ENCODE peak calls at places on chromosomes 6 and 20, in six cellular contexts. One of them, this sample, is unnamed. For H3K27me3, the result is how much of the 10 kb centered on the place peaks cover.

GRCh38 chr20:4136078-4136966 is 121.0 kb upstream of the RNF24 start:
- DNase-seq in Peyer's patch: no peak
- DNase-seq in upper lobe of left lung: no peak
- DNase-seq in keratinocyte: no peak
- DNase-seq in neuronal stem cell: no peak
- DNase-seq in neural progenitor cell: no peak
- DNase-seq in this sample: no peak

GRCh38 chr20:24672886-24673677 is 203.7 kb downstream of the SYNDIG1 start:
- DNase-seq in Peyer's patch: no peak
- DNase-seq in upper lobe of left lung: no peak
- DNase-seq in keratinocyte: peak
- DNase-seq in neuronal stem cell: no peak
- DNase-seq in neural progenitor cell: no peak
- DNase-seq in this sample: peak

GRCh38 chr6:128492386-128492785 is 28.0 kb downstream of the PTPRK start:
- DNase-seq in Peyer's patch: no peak
- DNase-seq in upper lobe of left lung: peak
- DNase-seq in keratinocyte: no peak
- DNase-seq in neuronal stem cell: no peak
- DNase-seq in neural progenitor cell: no peak
- DNase-seq in this sample: peak

GRCh38 chr6:106693343-106693742 is 64.0 kb downstream of the QRSL1 start:
- DNase-seq in Peyer's patch: no peak
- DNase-seq in upper lobe of left lung: no peak
- DNase-seq in keratinocyte: no peak
- DNase-seq in neuronal stem cell: no peak
- DNase-seq in neural progenitor cell: no peak
- DNase-seq in this sample: no peak

GRCh38 chr6:32851025-32851424 is 2.5 kb downstream of the TAP1 start:
- DNase-seq in Peyer's patch: no peak
- DNase-seq in upper lobe of left lung: no peak
- DNase-seq in keratinocyte: no peak
- DNase-seq in neuronal stem cell: no peak
- DNase-seq in neural progenitor cell: no peak
- DNase-seq in this sample: no peak

GRCh38 chr6:107676002-107676401 is 148.1 kb downstream of the SCML4 start:
- DNase-seq in Peyer's patch: no peak
- DNase-seq in upper lobe of left lung: no peak
- DNase-seq in keratinocyte: no peak
- DNase-seq in neuronal stem cell: no peak
- DNase-seq in neural progenitor cell: no peak
- DNase-seq in this sample: no peak

GRCh38 chr6:156827382-156827781 is 50.2 kb downstream of the ARID1B start:
- DNase-seq in Peyer's patch: no peak
- DNase-seq in upper lobe of left lung: no peak
- DNase-seq in keratinocyte: no peak
- DNase-seq in neuronal stem cell: no peak
- DNase-seq in neural progenitor cell: no peak
- DNase-seq in this sample: no peak

GRCh38 chr20:57894096-57894495 is 184.3 kb upstream of the PMEPA1 start:
- DNase-seq in Peyer's patch: no peak
- DNase-seq in upper lobe of left lung: no peak
- DNase-seq in keratinocyte: no peak
- DNase-seq in neuronal stem cell: no peak
- DNase-seq in neural progenitor cell: no peak
- DNase-seq in this sample: peak

GRCh38 chr6:83827050-83827449 is 26.1 kb upstream of the RIPPLY2 start:
- DNase-seq in Peyer's patch: no peak
- DNase-seq in upper lobe of left lung: no peak
- DNase-seq in keratinocyte: no peak
- DNase-seq in neuronal stem cell: no peak
- DNase-seq in neural progenitor cell: peak
- DNase-seq in this sample: no peak

GRCh38 chr20:50528804-50529351 is 18.7 kb downstream of the PTPN1 start:
- DNase-seq in Peyer's patch: no peak
- DNase-seq in upper lobe of left lung: no peak
- DNase-seq in keratinocyte: no peak
- DNase-seq in neuronal stem cell: no peak
- DNase-seq in neural progenitor cell: no peak
- DNase-seq in this sample: no peak

GRCh38 chr6:89007209-89008001 is 44.0 kb upstream of the RNGTT start:
- DNase-seq in Peyer's patch: no peak
- DNase-seq in upper lobe of left lung: peak
- DNase-seq in keratinocyte: no peak
- DNase-seq in neuronal stem cell: no peak
- DNase-seq in neural progenitor cell: no peak
- DNase-seq in this sample: no peak

GRCh38 chr20:62030834-62031434 is 34.7 kb downstream of the TAF4 start:
- DNase-seq in Peyer's patch: peak
- DNase-seq in upper lobe of left lung: no peak
- DNase-seq in keratinocyte: no peak
- DNase-seq in neuronal stem cell: no peak
- DNase-seq in neural progenitor cell: no peak
- DNase-seq in this sample: no peak

GRCh38 chr6:53279301-53279700 is 69.4 kb downstream of the ELOVL5 start:
- DNase-seq in Peyer's patch: no peak
- DNase-seq in upper lobe of left lung: no peak
- DNase-seq in keratinocyte: no peak
- DNase-seq in neuronal stem cell: no peak
- DNase-seq in neural progenitor cell: no peak
- DNase-seq in this sample: no peak

GRCh38 chr6:21037453-21037852 is 503.2 kb downstream of the CDKAL1 start:
- DNase-seq in Peyer's patch: no peak
- DNase-seq in upper lobe of left lung: no peak
- DNase-seq in keratinocyte: no peak
- DNase-seq in neuronal stem cell: no peak
- DNase-seq in neural progenitor cell: no peak
- DNase-seq in this sample: no peak

GRCh38 chr6:113967777-113968176 is 3.2 kb downstream of the HDAC2 start:
- DNase-seq in Peyer's patch: no peak
- DNase-seq in upper lobe of left lung: no peak
- DNase-seq in keratinocyte: no peak
- DNase-seq in neuronal stem cell: no peak
- DNase-seq in neural progenitor cell: no peak
- DNase-seq in this sample: no peak

GRCh38 chr20:61254881-61255589 is 3.0 kb downstream of the CDH4 start:
- DNase-seq in Peyer's patch: no peak
- DNase-seq in upper lobe of left lung: no peak
- DNase-seq in keratinocyte: peak
- DNase-seq in neuronal stem cell: no peak
- DNase-seq in neural progenitor cell: no peak
- DNase-seq in this sample: no peak

GRCh38 chr20:6765469-6766058 is 1.9 kb upstream of the BMP2 start:
- DNase-seq in Peyer's patch: no peak
- DNase-seq in upper lobe of left lung: no peak
- DNase-seq in keratinocyte: no peak
- DNase-seq in neuronal stem cell: peak
- DNase-seq in neural progenitor cell: peak
- DNase-seq in this sample: no peak

GRCh38 chr6:35911871-35912653 is 8.8 kb downstream of the SRPK1 start:
- DNase-seq in Peyer's patch: no peak
- DNase-seq in upper lobe of left lung: no peak
- DNase-seq in keratinocyte: no peak
- DNase-seq in neuronal stem cell: no peak
- DNase-seq in neural progenitor cell: no peak
- DNase-seq in this sample: no peak

GRCh38 chr6:157087974-157088373 is 235.3 kb downstream of the TMEM242 start:
- DNase-seq in Peyer's patch: no peak
- DNase-seq in upper lobe of left lung: peak
- DNase-seq in keratinocyte: no peak
- DNase-seq in neuronal stem cell: no peak
- DNase-seq in neural progenitor cell: no peak
- DNase-seq in this sample: no peak

GRCh38 chr20:2751868-2752630 is 48.4 kb downstream of the CPXM1 start:
- DNase-seq in Peyer's patch: no peak
- DNase-seq in upper lobe of left lung: no peak
- DNase-seq in keratinocyte: no peak
- DNase-seq in neuronal stem cell: no peak
- DNase-seq in neural progenitor cell: peak
- DNase-seq in this sample: no peak
- H3K27me3 ChIP-seq in Peyer's patch: under half
- H3K27me3 ChIP-seq in upper lobe of left lung: under half
- H3K27me3 ChIP-seq in keratinocyte: half or more
- H3K27me3 ChIP-seq in neuronal stem cell: half or more
- H3K27me3 ChIP-seq in neural progenitor cell: half or more
- H3K27me3 ChIP-seq in this sample: under half

GRCh38 chr6:3746696-3747095 is 4.8 kb downstream of the PXDC1 start:
- DNase-seq in Peyer's patch: no peak
- DNase-seq in upper lobe of left lung: no peak
- DNase-seq in keratinocyte: no peak
- DNase-seq in neuronal stem cell: no peak
- DNase-seq in neural progenitor cell: no peak
- DNase-seq in this sample: no peak

GRCh38 chr6:3749390-3749978 is 2.0 kb downstream of the PXDC1 start:
- DNase-seq in Peyer's patch: peak
- DNase-seq in upper lobe of left lung: peak
- DNase-seq in keratinocyte: no peak
- DNase-seq in neuronal stem cell: no peak
- DNase-seq in neural progenitor cell: no peak
- DNase-seq in this sample: peak

GRCh38 chr6:3747100-3747737 is 4.3 kb downstream of the PXDC1 start:
- DNase-seq in Peyer's patch: no peak
- DNase-seq in upper lobe of left lung: no peak
- DNase-seq in keratinocyte: no peak
- DNase-seq in neuronal stem cell: no peak
- DNase-seq in neural progenitor cell: no peak
- DNase-seq in this sample: no peak

GRCh38 chr6:3748726-3749389 is 2.7 kb downstream of the PXDC1 start:
- DNase-seq in Peyer's patch: no peak
- DNase-seq in upper lobe of left lung: no peak
- DNase-seq in keratinocyte: no peak
- DNase-seq in neuronal stem cell: no peak
- DNase-seq in neural progenitor cell: no peak
- DNase-seq in this sample: no peak

GRCh38 chr6:3748208-3748701 is 3.3 kb downstream of the PXDC1 start:
- DNase-seq in Peyer's patch: peak
- DNase-seq in upper lobe of left lung: peak
- DNase-seq in keratinocyte: no peak
- DNase-seq in neuronal stem cell: peak
- DNase-seq in neural progenitor cell: peak
- DNase-seq in this sample: no peak
- H3K4me3 ChIP-seq in Peyer's patch: peak
- H3K4me3 ChIP-seq in upper lobe of left lung: no peak
- H3K4me3 ChIP-seq in keratinocyte: no peak
- H3K4me3 ChIP-seq in neuronal stem cell: no peak
- H3K4me3 ChIP-seq in neural progenitor cell: no peak
- H3K4me3 ChIP-seq in this sample: no peak

GRCh38 chr6:37783831-37784584 is 35.5 kb upstream of the ZFAND3 start:
- DNase-seq in Peyer's patch: no peak
- DNase-seq in upper lobe of left lung: peak
- DNase-seq in keratinocyte: no peak
- DNase-seq in neuronal stem cell: no peak
- DNase-seq in neural progenitor cell: peak
- DNase-seq in this sample: no peak
- H3K27me3 ChIP-seq in Peyer's patch: under half
- H3K27me3 ChIP-seq in upper lobe of left lung: under half
- H3K27me3 ChIP-seq in keratinocyte: under half
- H3K27me3 ChIP-seq in neuronal stem cell: under half
- H3K27me3 ChIP-seq in neural progenitor cell: under half
- H3K27me3 ChIP-seq in this sample: under half

DNA sequence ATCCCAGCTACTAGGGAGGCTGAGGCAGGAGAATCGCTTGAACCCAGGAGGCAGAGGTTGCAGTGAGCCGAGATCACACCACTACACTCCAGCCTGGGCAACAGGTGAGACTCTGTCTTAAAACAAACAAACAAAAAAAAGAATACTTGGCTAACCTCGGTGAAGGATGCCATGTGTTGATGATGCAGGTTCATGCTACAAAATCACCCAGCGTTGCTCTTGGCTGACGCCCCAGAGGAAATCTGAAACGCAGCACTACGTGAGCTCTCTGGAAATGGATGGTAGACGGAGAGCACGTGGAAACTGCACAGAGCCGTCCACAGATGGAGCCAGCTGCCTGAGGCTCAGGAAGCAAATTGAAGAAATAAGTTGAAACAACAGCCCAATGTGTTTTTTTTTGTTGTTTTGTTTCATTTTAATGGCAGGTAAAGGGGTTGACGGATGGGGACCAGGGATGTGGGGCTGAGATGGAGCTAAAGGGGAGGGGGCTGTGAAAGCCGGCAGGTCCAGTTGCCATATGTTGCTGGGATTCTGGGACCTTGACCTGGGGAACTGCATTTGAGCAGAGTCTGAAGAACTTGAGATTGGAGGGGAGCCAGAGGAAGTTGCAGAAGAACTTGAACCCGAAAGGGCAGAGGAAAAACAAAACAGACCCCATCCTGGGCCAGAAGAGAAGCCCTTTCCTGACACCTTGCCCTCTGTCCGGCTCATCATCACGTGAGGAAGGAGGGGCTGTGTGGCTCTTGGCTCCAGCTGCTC is 12.8 kb upstream of the MANBAL start:
- DNase-seq in Peyer's patch: peak
- DNase-seq in upper lobe of left lung: peak
- DNase-seq in keratinocyte: no peak
- DNase-seq in neuronal stem cell: no peak
- DNase-seq in neural progenitor cell: no peak
- DNase-seq in this sample: peak
- H3K4me3 ChIP-seq in Peyer's patch: no peak
- H3K4me3 ChIP-seq in upper lobe of left lung: peak
- H3K4me3 ChIP-seq in keratinocyte: no peak
- H3K4me3 ChIP-seq in neuronal stem cell: no peak
- H3K4me3 ChIP-seq in neural progenitor cell: no peak
- H3K4me3 ChIP-seq in this sample: peak

GRCh38 chr20:13205848-13206434 is 15.1 kb upstream of the ISM1 start:
- DNase-seq in Peyer's patch: no peak
- DNase-seq in upper lobe of left lung: no peak
- DNase-seq in keratinocyte: peak
- DNase-seq in neuronal stem cell: no peak
- DNase-seq in neural progenitor cell: no peak
- DNase-seq in this sample: no peak
- H3K27me3 ChIP-seq in Peyer's patch: under half
- H3K27me3 ChIP-seq in upper lobe of left lung: under half
- H3K27me3 ChIP-seq in keratinocyte: under half
- H3K27me3 ChIP-seq in neuronal stem cell: under half
- H3K27me3 ChIP-seq in neural progenitor cell: half or more
- H3K27me3 ChIP-seq in this sample: under half